ENCODE peak calls at places on chromosomes 4 and X, in nine cellular contexts. G is testis, U is suprapubic skin, F is tibial nerve, C is upper lobe of left lung, I is breast epithelium, X is adrenal gland, Z is IMR-90, T is heart left ventricle. W is an unnamed sample.

GRCh38 chrX:64204252-64204651 is 1.3 kb downstream of the AMER1 start:
- DNase-seq in G (peak), U (no peak), F (no peak), C (no peak), I (no peak), X (peak), Z (peak), T (peak), W (no peak)

GRCh38 chrX:44765556-44765955 is 78.3 kb upstream of the DUSP21 start:
- DNase-seq in G (no peak), U (no peak), F (no peak), C (no peak), I (no peak), X (no peak), Z (no peak), T (no peak), W (no peak)

GRCh38 chrX:72392816-72393800 is 87.4 kb upstream of the CITED1 start:
- DNase-seq in G (no peak), U (no peak), F (no peak), C (no peak), I (no peak), X (no peak), Z (no peak), T (no peak), W (no peak)

GRCh38 chrX:63761639-63762038 is 23.4 kb downstream of the ARHGEF9 start:
- DNase-seq in G (no peak), U (no peak), F (no peak), C (no peak), I (no peak), X (no peak), Z (no peak), T (no peak), W (no peak)

GRCh38 chrX:7941390-7942042 is 14.3 kb upstream of the PNPLA4 start:
- DNase-seq in G (peak), U (no peak), F (no peak), C (no peak), I (no peak), X (no peak), Z (peak), T (no peak), W (peak)

GRCh38 chr4:93396274-93396673 is 432.3 kb upstream of the ATOH1 start:
- DNase-seq in G (no peak), U (no peak), F (no peak), C (no peak), I (no peak), X (no peak), Z (peak), T (no peak), W (no peak)

GRCh38 chrX:1430451-1430850 is 22.3 kb downstream of the ASMTL start:
- DNase-seq in G (no peak), U (peak), F (no peak), C (no peak), I (no peak), X (no peak), Z (no peak), T (no peak), W (no peak)

GRCh38 chrX:110182362-110182761 is 135.5 kb downstream of the AMMECR1 start:
- DNase-seq in G (no peak), U (no peak), F (no peak), C (no peak), I (no peak), X (no peak), Z (peak), T (no peak), W (no peak)

GRCh38 chrX:16160729-16161128 is 6.6 kb upstream of the MAGEB17 start:
- DNase-seq in G (no peak), U (no peak), F (no peak), C (no peak), I (no peak), X (no peak), Z (peak), T (no peak), W (no peak)

GRCh38 chrX:129634541-129634940 is 20.2 kb downstream of the APLN start:
- DNase-seq in G (no peak), U (no peak), F (no peak), C (no peak), I (no peak), X (no peak), Z (no peak), T (no peak), W (no peak)

GRCh38 chr4:151950993-151951726 is 190.4 kb upstream of the GATB start:
- DNase-seq in G (peak), U (no peak), F (no peak), C (no peak), I (no peak), X (no peak), Z (no peak), T (no peak), W (no peak)

GRCh38 chrX:33188881-33189280 is 22.5 kb downstream of the DMD start:
- DNase-seq in G (no peak), U (no peak), F (no peak), C (no peak), I (no peak), X (no peak), Z (peak), T (no peak), W (no peak)

GRCh38 chrX:95889279-95889678 is 795.4 kb upstream of the DIAPH2 start:
- DNase-seq in G (no peak), U (no peak), F (no peak), C (no peak), I (no peak), X (no peak), Z (no peak), T (no peak), W (no peak)
- TF ChIP-seq POLR2A in G (no peak), U (no peak), F (no peak), C (no peak), I (no peak), X (no peak), Z (no peak), T (no peak), W (no peak)

DNA sequence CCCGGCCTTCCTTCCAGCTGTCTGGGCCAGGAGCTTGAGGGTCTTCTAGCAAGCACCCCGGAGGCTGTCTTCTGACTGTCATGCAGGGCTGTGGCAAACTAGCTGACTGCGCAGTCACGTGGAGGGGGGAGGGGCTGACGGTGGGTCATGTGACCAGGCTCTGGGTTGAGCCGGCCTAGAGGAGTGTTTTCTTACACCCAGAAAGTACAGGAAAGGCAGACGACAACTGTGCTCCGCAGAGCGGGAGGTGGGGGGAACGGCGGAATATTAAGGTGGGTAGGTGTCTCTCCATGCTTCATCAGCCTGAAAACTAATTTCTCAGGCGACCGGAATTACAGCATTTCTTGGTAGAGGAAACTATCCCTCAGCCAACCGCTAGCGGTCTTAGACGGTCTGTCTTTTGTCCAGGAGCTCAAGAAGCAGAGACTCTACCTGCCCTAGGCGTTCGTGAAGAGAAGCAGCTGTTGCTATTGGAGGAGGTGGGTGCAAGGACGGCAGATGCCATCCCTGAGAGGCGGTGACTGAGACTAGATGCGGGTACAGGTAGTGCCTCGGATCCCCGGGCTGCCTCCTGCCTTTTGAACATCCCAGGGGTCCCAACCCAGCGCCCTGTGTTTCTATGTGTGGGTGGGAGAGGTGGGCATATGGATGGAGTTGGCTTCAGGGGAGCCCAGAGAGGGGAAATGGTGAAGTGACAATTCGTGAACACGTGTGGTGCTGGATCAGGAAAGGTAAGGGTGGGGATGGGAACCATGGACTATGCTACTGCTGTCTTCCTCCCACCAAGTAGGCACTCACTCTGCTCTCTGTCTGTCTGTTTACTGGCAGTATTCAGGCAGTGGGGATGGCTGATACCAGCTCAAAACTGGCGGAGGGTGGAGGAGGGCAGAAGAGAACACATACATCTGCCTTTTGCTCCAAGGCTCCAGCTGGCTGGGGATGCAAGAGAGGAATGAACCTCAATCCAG is 8.8 kb downstream of the GPRASP1 start:
- DNase-seq in G (peak), U (peak), F (peak), C (peak), I (peak), X (peak), Z (peak), T (peak), W (peak)
- H3K4me3 ChIP-seq in G (peak), U (peak), F (peak), C (peak), I (peak), X (no peak), Z (peak), T (peak), W (no peak)

GRCh38 chr4:78907638-78908037 is 31.6 kb downstream of the PAQR3 start:
- DNase-seq in G (no peak), U (no peak), F (no peak), C (no peak), I (no peak), X (no peak), Z (no peak), T (no peak), W (no peak)

GRCh38 chr4:78899302-78899701 is 39.9 kb downstream of the PAQR3 start:
- DNase-seq in G (no peak), U (no peak), F (no peak), C (no peak), I (no peak), X (no peak), Z (no peak), T (no peak), W (no peak)

GRCh38 chr4:78904143-78904542 is 35.1 kb downstream of the PAQR3 start:
- DNase-seq in G (no peak), U (no peak), F (no peak), C (no peak), I (no peak), X (no peak), Z (no peak), T (no peak), W (no peak)

GRCh38 chr4:78901882-78902281 is 37.4 kb downstream of the PAQR3 start:
- DNase-seq in G (no peak), U (no peak), F (no peak), C (no peak), I (no peak), X (no peak), Z (no peak), T (no peak), W (no peak)

GRCh38 chr4:78902313-78902712 is 36.9 kb downstream of the PAQR3 start:
- DNase-seq in G (no peak), U (no peak), F (no peak), C (no peak), I (no peak), X (no peak), Z (no peak), T (no peak), W (no peak)
- TF ChIP-seq POLR2A in G (no peak), U (no peak), F (no peak), C (no peak), I (no peak), X (no peak), Z (no peak), T (no peak), W (no peak)

DNA sequence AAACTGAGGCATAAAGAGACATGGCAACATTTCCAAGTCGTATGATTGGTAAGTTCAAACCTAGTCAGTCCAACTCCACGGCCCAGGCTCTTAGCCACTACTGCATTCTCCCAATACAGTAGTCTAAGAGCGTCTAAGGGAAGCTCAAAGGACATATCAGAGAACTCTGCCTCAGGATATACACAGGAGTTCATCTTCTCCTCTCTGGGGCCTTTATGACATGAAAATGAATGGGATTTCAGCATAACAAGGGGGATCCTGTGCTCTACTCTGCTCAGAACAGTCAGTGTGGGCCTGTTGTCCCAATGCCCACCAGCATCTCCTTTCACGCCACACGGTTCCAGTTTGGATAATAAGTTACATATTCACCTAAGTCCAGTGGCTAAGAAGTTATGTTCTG is 4.2 kb downstream of the GASK1B start:
- DNase-seq in G (no peak), U (no peak), F (no peak), C (no peak), I (no peak), X (no peak), Z (no peak), T (no peak), W (no peak)
- H3K4me3 ChIP-seq in G (no peak), U (peak), F (peak), C (no peak), I (peak), X (peak), Z (no peak), T (peak), W (peak)

GRCh38 chr4:173281420-173282333 is 52.5 kb downstream of the HMGB2 start:
- DNase-seq in G (peak), U (no peak), F (no peak), C (no peak), I (no peak), X (no peak), Z (no peak), T (no peak), W (no peak)
- TF ChIP-seq POLR2A in G (no peak), U (no peak), F (no peak), C (no peak), I (no peak), X (no peak), Z (no peak), T (no peak), W (no peak)

W was measured in thyroid gland.